ENCODE peak calls at places on chromosomes 2 and 18, in seven cellular contexts. A is H9, S is ovary, Z is small intestine, P is GM23338, U is iPS DF 6.9, W is MM.1S. E is an unnamed sample. For H3K4me1, the result is how much of the 10 kb centered on the place peaks cover.

GRCh38 chr2:159516241-159516758 is 100.0 kb downstream of the BAZ2B start:
- DNase-seq in U (no peak), P (peak), A (no peak), W (peak), Z (peak), S (no peak), E (peak)

GRCh38 chr18:3451989-3452749 is 2.2 kb downstream of the TGIF1 start:
- DNase-seq in Z (peak), W (no peak), S (peak), A (no peak), P (peak), U (no peak), E (peak)

GRCh38 chr18:63994783-63995399 is 25.0 kb downstream of the SERPINB8 start:
- DNase-seq in U (no peak), A (peak), Z (peak), P (peak), W (peak), S (no peak), E (peak)

GRCh38 chr2:86243950-86244733 is 44.9 kb downstream of the MRPL35 start:
- DNase-seq in Z (no peak), A (no peak), W (peak), S (no peak), U (no peak), P (no peak), E (no peak)

GRCh38 chr2:175605989-175606841 is 395.9 kb downstream of the LNPK start:
- DNase-seq in P (peak), W (no peak), Z (peak), A (peak), U (no peak), S (no peak), E (no peak)

GRCh38 chr18:79545714-79546113 is 133.9 kb upstream of the CTDP1 start:
- DNase-seq in A (no peak), W (no peak), S (no peak), U (no peak), P (no peak), Z (no peak), E (no peak)

GRCh38 chr2:15883684-15884083 is 56.7 kb upstream of the MYCN start:
- DNase-seq in S (no peak), U (no peak), W (no peak), A (no peak), Z (no peak), P (no peak), E (no peak)

GRCh38 chr2:68251855-68252406 is 401 bp downstream of the PPP3R1 start:
- DNase-seq in S (peak), A (peak), W (peak), Z (peak), U (no peak), P (peak), E (no peak)

GRCh38 chr2:182650704-182651103 is 65.4 kb upstream of the DNAJC10 start:
- DNase-seq in S (no peak), P (peak), Z (peak), W (peak), A (no peak), U (no peak), E (peak)

GRCh38 chr2:22880161-22880560 is 504.8 kb upstream of the KLHL29 start:
- DNase-seq in Z (no peak), P (no peak), U (no peak), W (no peak), A (no peak), S (no peak), E (peak)

GRCh38 chr2:127525692-127526141 is 572 bp downstream of the IWS1 start:
- DNase-seq in A (no peak), W (peak), U (no peak), Z (peak), S (no peak), P (peak), E (peak)

GRCh38 chr2:236887519-236887918 is 198.2 kb upstream of the COPS8 start:
- DNase-seq in A (no peak), P (peak), W (no peak), S (no peak), U (no peak), Z (no peak), E (no peak)

GRCh38 chr2:53609561-53609960 is 158.0 kb upstream of the CHAC2 start:
- DNase-seq in Z (no peak), U (no peak), S (no peak), A (no peak), P (no peak), W (no peak), E (no peak)

GRCh38 chr2:227248876-227249275 is 76.2 kb upstream of the MFF start:
- DNase-seq in W (no peak), Z (no peak), S (no peak), P (no peak), A (no peak), U (no peak), E (no peak)

GRCh38 chr2:190088917-190089316 is 26.4 kb upstream of the MSTN start:
- DNase-seq in U (peak), A (no peak), Z (peak), W (peak), P (peak), S (no peak), E (peak)

GRCh38 chr2:159939946-159940345 is 122.5 kb downstream of the PLA2R1 start:
- DNase-seq in S (no peak), P (peak), A (no peak), Z (peak), W (peak), U (no peak), E (peak)

GRCh38 chr2:86035371-86035882 is 70.3 kb downstream of the POLR1A start:
- DNase-seq in P (no peak), Z (no peak), W (peak), A (no peak), S (peak), U (no peak), E (no peak)

GRCh38 chr18:54329787-54330186 is 27.9 kb downstream of the STARD6 start:
- DNase-seq in S (no peak), P (no peak), A (no peak), U (no peak), W (no peak), Z (no peak), E (no peak)

GRCh38 chr2:26724784-26725515 is 32.4 kb downstream of the KCNK3 start:
- DNase-seq in P (no peak), U (no peak), A (no peak), Z (no peak), W (no peak), S (no peak), E (no peak)

GRCh38 chr2:168120730-168121129 is 126.7 kb downstream of the STK39 start:
- DNase-seq in W (no peak), A (no peak), P (no peak), Z (no peak), S (no peak), U (no peak), E (peak)

GRCh38 chr2:7748717-7749415 is 831.7 kb downstream of the RNF144A start:
- DNase-seq in U (no peak), P (no peak), A (no peak), S (no peak), Z (peak), W (no peak), E (peak)

GRCh38 chr2:85057236-85057635 is 76.0 kb upstream of the TCF7L1 start:
- DNase-seq in S (no peak), Z (no peak), P (peak), W (no peak), U (no peak), A (no peak), E (no peak)

GRCh38 chr2:54275541-54275940 is 19.5 kb upstream of the TSPYL6 start:
- DNase-seq in A (no peak), S (no peak), U (no peak), Z (no peak), W (no peak), P (no peak), E (no peak)

GRCh38 chr2:109020217-109020637 is 31.2 kb upstream of the EDAR start:
- DNase-seq in W (no peak), Z (no peak), U (no peak), A (no peak), S (no peak), P (peak), E (no peak)

GRCh38 chr2:127137225-127137624 is 30.3 kb upstream of the BIN1 start:
- DNase-seq in P (no peak), A (no peak), Z (no peak), W (no peak), S (no peak), U (no peak), E (no peak)

GRCh38 chr2:67503066-67503795 is 106.1 kb downstream of the ETAA1 start:
- DNase-seq in W (no peak), U (no peak), Z (no peak), A (no peak), S (no peak), P (no peak), E (peak)

GRCh38 chr2:37441055-37441454 is 96.6 kb downstream of the QPCT start:
- DNase-seq in Z (no peak), U (no peak), W (no peak), A (no peak), P (no peak), S (no peak), E (no peak)

GRCh38 chr2:16216555-16216938 is 276.2 kb downstream of the MYCN start:
- DNase-seq in S (no peak), W (no peak), Z (no peak), P (no peak), A (no peak), U (no peak), E (no peak)

GRCh38 chr2:28035816-28036215 is 145.3 kb downstream of the BABAM2 start:
- DNase-seq in Z (no peak), S (no peak), A (no peak), P (peak), U (no peak), W (no peak), E (no peak)

GRCh38 chr2:20115902-20116301 is 64.5 kb upstream of the LAPTM4A start:
- DNase-seq in P (no peak), U (no peak), Z (peak), S (no peak), W (no peak), A (no peak), E (no peak)

GRCh38 chr2:38515155-38516074 is 87.3 kb downstream of the HNRNPLL start:
- DNase-seq in W (no peak), P (no peak), A (no peak), S (peak), U (no peak), Z (no peak), E (peak)

GRCh38 chr2:43519711-43520221 is 76.1 kb downstream of the THADA start:
- DNase-seq in P (peak), S (no peak), Z (peak), U (no peak), A (no peak), W (no peak), E (peak)

GRCh38 chr18:11391636-11392035 is 217.8 kb upstream of the SLC35G4 start:
- DNase-seq in A (no peak), S (no peak), Z (no peak), P (no peak), W (no peak), U (no peak), E (no peak)

GRCh38 chr18:21242141-21243040 is at the start of gene GREB1L:
- DNase-seq in W (peak), Z (peak), S (peak), U (no peak), P (peak), A (peak), E (peak)

GRCh38 chr18:57029761-57030160 is 117.1 kb upstream of the BOD1L2 start:
- DNase-seq in S (no peak), Z (no peak), A (peak), W (no peak), P (peak), U (peak), E (peak)

GRCh38 chr18:44599409-44599808 is 81.3 kb upstream of the SETBP1 start:
- DNase-seq in W (no peak), U (no peak), S (no peak), P (peak), A (no peak), Z (no peak), E (no peak)

GRCh38 chr2:97706708-97707345 is 6.5 kb upstream of the ZAP70 start:
- DNase-seq in Z (no peak), S (peak), A (peak), P (no peak), W (no peak), U (no peak), E (no peak)

GRCh38 chr2:138219961-138220360 is 255.7 kb downstream of the HNMT start:
- DNase-seq in W (no peak), U (no peak), S (no peak), A (no peak), Z (no peak), P (no peak), E (no peak)

GRCh38 chr18:58416704-58417683 is 211.9 kb downstream of the ALPK2 start:
- DNase-seq in A (no peak), P (no peak), Z (no peak), U (no peak), W (no peak), S (no peak), E (peak)

GRCh38 chr2:202038471-202039277 is 5.0 kb downstream of the FZD7 start:
- DNase-seq in P (peak), A (peak), U (no peak), W (no peak), Z (peak), S (no peak), E (peak)

GRCh38 chr2:173028671-173029070 is 47.0 kb upstream of the MAP3K20 start:
- DNase-seq in Z (peak), W (no peak), A (no peak), P (no peak), U (no peak), S (no peak), E (no peak)
- H3K4me1 ChIP-seq in Z (under half), W (under half), A (under half), P (under half), U (under half), S (under half), E (under half)

DNA sequence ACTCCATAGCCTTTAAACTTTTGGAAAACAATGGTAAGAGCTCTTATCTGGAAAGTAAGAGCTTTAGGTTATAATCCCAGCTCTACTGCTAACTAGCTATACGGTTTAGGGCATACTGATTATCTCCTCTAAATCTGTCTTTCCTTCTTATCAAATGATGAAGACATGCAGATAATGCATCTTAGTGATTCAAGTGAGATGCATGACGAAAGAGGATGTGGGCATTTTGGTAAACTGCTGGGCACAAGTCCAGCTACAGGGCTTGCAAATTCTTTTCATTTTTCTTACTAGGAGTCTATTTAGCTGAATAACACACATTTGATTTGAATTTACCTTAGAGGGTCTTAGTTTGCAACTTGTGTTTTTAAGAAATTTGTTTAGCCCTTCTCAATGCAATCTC is 1604.8 kb upstream of the ZEB2 start:
- DNase-seq in U (no peak), W (no peak), S (no peak), Z (no peak), A (no peak), P (no peak), E (peak)
- H3K4me1 ChIP-seq in U (under half), W (under half), S (under half), Z (under half), A (under half), P (under half), E (under half)

GRCh38 chr2:47037678-47038077 is 117.4 kb downstream of the STPG4 start:
- DNase-seq in Z (no peak), U (no peak), S (no peak), W (peak), A (no peak), P (no peak), E (peak)

GRCh38 chr2:47033102-47033880 is 117.7 kb upstream of the MCFD2 start:
- DNase-seq in P (no peak), W (no peak), U (no peak), S (peak), A (no peak), Z (no peak), E (peak)

GRCh38 chr2:47034973-47035609 is 119.5 kb upstream of the MCFD2 start:
- DNase-seq in S (peak), Z (no peak), A (no peak), P (peak), U (no peak), W (no peak), E (no peak)

GRCh38 chr2:47036489-47036769 is 118.7 kb downstream of the STPG4 start:
- DNase-seq in P (no peak), S (no peak), U (no peak), A (no peak), Z (no peak), W (no peak), E (no peak)

GRCh38 chr2:47035615-47036488 is 119.3 kb downstream of the STPG4 start:
- DNase-seq in S (peak), W (peak), Z (no peak), P (no peak), U (no peak), A (no peak), E (no peak)
- H3K4me1 ChIP-seq in S (under half), W (half or more), Z (under half), P (under half), U (under half), A (under half), E (half or more)

GRCh38 chr2:149899390-149899789 is 311.8 kb upstream of the MMADHC start:
- DNase-seq in A (no peak), P (peak), U (no peak), Z (no peak), S (no peak), W (no peak), E (no peak)

GRCh38 chr2:149894760-149895159 is 307.2 kb upstream of the MMADHC start:
- DNase-seq in P (no peak), U (no peak), Z (no peak), W (peak), S (no peak), A (no peak), E (no peak)

DNA sequence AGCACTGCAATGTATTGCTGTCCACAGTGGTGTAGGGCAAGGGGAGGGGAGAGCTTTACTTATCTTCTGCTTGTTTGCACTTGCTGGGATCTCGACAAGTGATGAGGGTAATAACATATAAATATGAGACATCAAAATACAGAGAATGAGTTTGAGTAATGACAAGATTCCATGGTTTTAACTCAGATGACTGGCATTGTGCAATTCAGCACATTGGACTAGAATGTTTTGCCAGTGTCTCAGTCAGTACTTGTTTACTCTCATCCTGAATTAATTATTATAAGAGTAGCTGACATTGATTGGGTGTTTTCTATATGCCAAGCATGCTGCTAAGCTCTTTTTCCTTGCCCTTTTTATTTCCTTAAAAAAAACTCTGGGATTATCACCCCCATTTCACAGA is 306.7 kb upstream of the MMADHC start:
- DNase-seq in S (no peak), U (no peak), Z (no peak), P (no peak), A (no peak), W (no peak), E (no peak)
- H3K4me1 ChIP-seq in S (under half), U (under half), Z (under half), P (under half), A (under half), W (under half), E (under half)

GRCh38 chr2:48001498-48001897 is 95.2 kb upstream of the FBXO11 start:
- DNase-seq in P (no peak), S (no peak), U (no peak), Z (no peak), A (no peak), W (no peak), E (no peak)
- H3K4me1 ChIP-seq in P (under half), S (under half), U (under half), Z (under half), A (under half), W (under half), E (under half)

DNA sequence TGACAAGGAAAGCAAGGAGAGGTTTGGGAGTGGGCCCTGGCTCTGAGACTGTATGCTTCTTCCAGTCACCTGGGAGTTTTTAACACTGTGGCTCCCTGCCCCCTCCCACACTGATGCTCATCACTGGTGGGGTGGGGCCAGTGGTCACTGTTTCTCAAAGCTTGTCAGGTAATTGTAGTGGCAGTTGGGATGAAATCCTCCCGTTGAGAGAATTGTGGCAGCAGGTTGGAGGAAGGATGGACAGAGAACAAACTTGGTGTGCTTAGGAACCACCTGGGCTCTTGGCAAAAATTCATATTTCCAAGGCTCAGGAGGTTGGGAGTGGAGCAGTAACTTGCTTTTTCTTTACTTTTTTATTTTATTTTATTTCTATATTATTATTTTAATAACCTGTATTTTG is 25.1 kb downstream of the DGKD start:
- DNase-seq in Z (no peak), A (no peak), S (no peak), W (no peak), U (no peak), P (no peak), E (no peak)
- H3K4me1 ChIP-seq in Z (under half), A (under half), S (under half), W (under half), U (under half), P (under half), E (under half)